ENCODE peak calls at places on chromosomes 1 and 21, in six cellular contexts. One of them, this sample, is unnamed.

GRCh38 chr1:150876111-150876434 is 326 bp downstream of the ARNT start:
- DNase-seq in dorsolateral prefrontal cortex: no peak
- DNase-seq in right lobe of liver: no peak
- DNase-seq in GM23338: peak
- DNase-seq in GM12864: peak
- DNase-seq in CD8-positive, alpha-beta T cell: no peak
- DNase-seq in this sample: no peak

GRCh38 chr21:34333150-34333739 is 30.6 kb upstream of the KCNE2 start:
- DNase-seq in dorsolateral prefrontal cortex: no peak
- DNase-seq in right lobe of liver: no peak
- DNase-seq in GM23338: no peak
- DNase-seq in GM12864: no peak
- DNase-seq in CD8-positive, alpha-beta T cell: no peak
- DNase-seq in this sample: no peak

GRCh38 chr1:207612762-207613161 is 32.2 kb upstream of the CR1L start:
- DNase-seq in dorsolateral prefrontal cortex: no peak
- DNase-seq in right lobe of liver: no peak
- DNase-seq in GM23338: peak
- DNase-seq in GM12864: no peak
- DNase-seq in CD8-positive, alpha-beta T cell: no peak
- DNase-seq in this sample: no peak

GRCh38 chr1:234862944-234863515 is 253.1 kb upstream of the IRF2BP2 start:
- DNase-seq in dorsolateral prefrontal cortex: peak
- DNase-seq in right lobe of liver: peak
- DNase-seq in GM23338: no peak
- DNase-seq in GM12864: no peak
- DNase-seq in CD8-positive, alpha-beta T cell: no peak
- DNase-seq in this sample: no peak

GRCh38 chr1:115729765-115730164 is 38.7 kb downstream of the CASQ2 start:
- DNase-seq in dorsolateral prefrontal cortex: no peak
- DNase-seq in right lobe of liver: no peak
- DNase-seq in GM23338: no peak
- DNase-seq in GM12864: peak
- DNase-seq in CD8-positive, alpha-beta T cell: no peak
- DNase-seq in this sample: no peak

GRCh38 chr1:207845109-207845508 is 65.8 kb downstream of the CD34 start:
- DNase-seq in dorsolateral prefrontal cortex: no peak
- DNase-seq in right lobe of liver: no peak
- DNase-seq in GM23338: no peak
- DNase-seq in GM12864: no peak
- DNase-seq in CD8-positive, alpha-beta T cell: no peak
- DNase-seq in this sample: no peak

GRCh38 chr21:25934130-25934529 is 199.4 kb downstream of the GABPA start:
- DNase-seq in dorsolateral prefrontal cortex: no peak
- DNase-seq in right lobe of liver: no peak
- DNase-seq in GM23338: no peak
- DNase-seq in GM12864: no peak
- DNase-seq in CD8-positive, alpha-beta T cell: no peak
- DNase-seq in this sample: no peak

GRCh38 chr1:2538376-2538775 is 8.3 kb upstream of the HES5 start:
- DNase-seq in dorsolateral prefrontal cortex: no peak
- DNase-seq in right lobe of liver: no peak
- DNase-seq in GM23338: no peak
- DNase-seq in GM12864: no peak
- DNase-seq in CD8-positive, alpha-beta T cell: no peak
- DNase-seq in this sample: no peak

GRCh38 chr1:203103201-203103600 is 17.4 kb upstream of the MYOG start:
- DNase-seq in dorsolateral prefrontal cortex: no peak
- DNase-seq in right lobe of liver: no peak
- DNase-seq in GM23338: no peak
- DNase-seq in GM12864: no peak
- DNase-seq in CD8-positive, alpha-beta T cell: no peak
- DNase-seq in this sample: no peak

GRCh38 chr1:243746736-243747135 is 103.3 kb downstream of the AKT3 start:
- DNase-seq in dorsolateral prefrontal cortex: no peak
- DNase-seq in right lobe of liver: no peak
- DNase-seq in GM23338: peak
- DNase-seq in GM12864: no peak
- DNase-seq in CD8-positive, alpha-beta T cell: no peak
- DNase-seq in this sample: no peak

GRCh38 chr1:7650801-7651200 is 120.3 kb upstream of the VAMP3 start:
- DNase-seq in dorsolateral prefrontal cortex: no peak
- DNase-seq in right lobe of liver: no peak
- DNase-seq in GM23338: peak
- DNase-seq in GM12864: no peak
- DNase-seq in CD8-positive, alpha-beta T cell: no peak
- DNase-seq in this sample: no peak

GRCh38 chr21:35026617-35027557 is 22.2 kb downstream of the RUNX1 start:
- DNase-seq in dorsolateral prefrontal cortex: peak
- DNase-seq in right lobe of liver: peak
- DNase-seq in GM23338: peak
- DNase-seq in GM12864: peak
- DNase-seq in CD8-positive, alpha-beta T cell: peak
- DNase-seq in this sample: no peak

GRCh38 chr1:205077158-205077933 is 6.9 kb downstream of the TMEM81 start:
- DNase-seq in dorsolateral prefrontal cortex: no peak
- DNase-seq in right lobe of liver: no peak
- DNase-seq in GM23338: no peak
- DNase-seq in GM12864: no peak
- DNase-seq in CD8-positive, alpha-beta T cell: no peak
- DNase-seq in this sample: no peak

GRCh38 chr1:155220566-155220965 is 12.1 kb downstream of the MTX1 start:
- DNase-seq in dorsolateral prefrontal cortex: no peak
- DNase-seq in right lobe of liver: no peak
- DNase-seq in GM23338: no peak
- DNase-seq in GM12864: no peak
- DNase-seq in CD8-positive, alpha-beta T cell: no peak
- DNase-seq in this sample: no peak

GRCh38 chr1:59699227-59699847 is 115.4 kb upstream of the HOOK1 start:
- DNase-seq in dorsolateral prefrontal cortex: no peak
- DNase-seq in right lobe of liver: no peak
- DNase-seq in GM23338: peak
- DNase-seq in GM12864: peak
- DNase-seq in CD8-positive, alpha-beta T cell: no peak
- DNase-seq in this sample: no peak

GRCh38 chr1:183477986-183478781 is 5.9 kb downstream of the SMG7 start:
- DNase-seq in dorsolateral prefrontal cortex: no peak
- DNase-seq in right lobe of liver: no peak
- DNase-seq in GM23338: no peak
- DNase-seq in GM12864: no peak
- DNase-seq in CD8-positive, alpha-beta T cell: no peak
- DNase-seq in this sample: no peak

GRCh38 chr1:47262787-47263413 is 30.9 kb upstream of the TAL1 start:
- DNase-seq in dorsolateral prefrontal cortex: no peak
- DNase-seq in right lobe of liver: peak
- DNase-seq in GM23338: peak
- DNase-seq in GM12864: peak
- DNase-seq in CD8-positive, alpha-beta T cell: no peak
- DNase-seq in this sample: no peak

GRCh38 chr1:19079541-19079940 is 123.1 kb upstream of the IFFO2 start:
- DNase-seq in dorsolateral prefrontal cortex: no peak
- DNase-seq in right lobe of liver: peak
- DNase-seq in GM23338: no peak
- DNase-seq in GM12864: no peak
- DNase-seq in CD8-positive, alpha-beta T cell: no peak
- DNase-seq in this sample: no peak

GRCh38 chr21:42534361-42534900 is 20.8 kb downstream of the SLC37A1 start:
- DNase-seq in dorsolateral prefrontal cortex: no peak
- DNase-seq in right lobe of liver: peak
- DNase-seq in GM23338: no peak
- DNase-seq in GM12864: no peak
- DNase-seq in CD8-positive, alpha-beta T cell: no peak
- DNase-seq in this sample: no peak

GRCh38 chr1:64980745-64981601 is 14.6 kb upstream of the JAK1 start:
- DNase-seq in dorsolateral prefrontal cortex: no peak
- DNase-seq in right lobe of liver: no peak
- DNase-seq in GM23338: no peak
- DNase-seq in GM12864: no peak
- DNase-seq in CD8-positive, alpha-beta T cell: no peak
- DNase-seq in this sample: no peak

GRCh38 chr1:74858136-74858535 is 125.2 kb downstream of the TYW3 start:
- DNase-seq in dorsolateral prefrontal cortex: no peak
- DNase-seq in right lobe of liver: no peak
- DNase-seq in GM23338: no peak
- DNase-seq in GM12864: peak
- DNase-seq in CD8-positive, alpha-beta T cell: no peak
- DNase-seq in this sample: no peak

GRCh38 chr21:36606983-36607325 is 92.0 kb upstream of the SIM2 start:
- DNase-seq in dorsolateral prefrontal cortex: no peak
- DNase-seq in right lobe of liver: no peak
- DNase-seq in GM23338: no peak
- DNase-seq in GM12864: no peak
- DNase-seq in CD8-positive, alpha-beta T cell: no peak
- DNase-seq in this sample: no peak

GRCh38 chr21:18350216-18350615 is 53.4 kb downstream of the TMPRSS15 start:
- DNase-seq in dorsolateral prefrontal cortex: no peak
- DNase-seq in right lobe of liver: no peak
- DNase-seq in GM23338: no peak
- DNase-seq in GM12864: no peak
- DNase-seq in CD8-positive, alpha-beta T cell: no peak
- DNase-seq in this sample: no peak

GRCh38 chr1:177023710-177024109 is 140.8 kb downstream of the ASTN1 start:
- DNase-seq in dorsolateral prefrontal cortex: no peak
- DNase-seq in right lobe of liver: no peak
- DNase-seq in GM23338: no peak
- DNase-seq in GM12864: no peak
- DNase-seq in CD8-positive, alpha-beta T cell: no peak
- DNase-seq in this sample: no peak

GRCh38 chr1:33986389-33987095 is 122.7 kb downstream of the HMGB4 start:
- DNase-seq in dorsolateral prefrontal cortex: no peak
- DNase-seq in right lobe of liver: no peak
- DNase-seq in GM23338: no peak
- DNase-seq in GM12864: no peak
- DNase-seq in CD8-positive, alpha-beta T cell: no peak
- DNase-seq in this sample: no peak

GRCh38 chr1:155048449-155049334 is 2.4 kb upstream of the ADAM15 start:
- DNase-seq in dorsolateral prefrontal cortex: no peak
- DNase-seq in right lobe of liver: peak
- DNase-seq in GM23338: no peak
- DNase-seq in GM12864: no peak
- DNase-seq in CD8-positive, alpha-beta T cell: no peak
- DNase-seq in this sample: no peak

GRCh38 chr1:39086386-39087108 is 60.4 kb downstream of the NDUFS5 start:
- DNase-seq in dorsolateral prefrontal cortex: peak
- DNase-seq in right lobe of liver: no peak
- DNase-seq in GM23338: no peak
- DNase-seq in GM12864: no peak
- DNase-seq in CD8-positive, alpha-beta T cell: no peak
- DNase-seq in this sample: no peak

GRCh38 chr1:6587261-6588005 is 7.6 kb downstream of the ZBTB48 start:
- DNase-seq in dorsolateral prefrontal cortex: peak
- DNase-seq in right lobe of liver: peak
- DNase-seq in GM23338: no peak
- DNase-seq in GM12864: no peak
- DNase-seq in CD8-positive, alpha-beta T cell: no peak
- DNase-seq in this sample: no peak

GRCh38 chr1:25517476-25518394 is 25.7 kb upstream of the LDLRAP1 start:
- DNase-seq in dorsolateral prefrontal cortex: peak
- DNase-seq in right lobe of liver: no peak
- DNase-seq in GM23338: peak
- DNase-seq in GM12864: no peak
- DNase-seq in CD8-positive, alpha-beta T cell: no peak
- DNase-seq in this sample: no peak

GRCh38 chr1:51568231-51568935 is 48.5 kb upstream of the OSBPL9 start:
- DNase-seq in dorsolateral prefrontal cortex: no peak
- DNase-seq in right lobe of liver: no peak
- DNase-seq in GM23338: no peak
- DNase-seq in GM12864: no peak
- DNase-seq in CD8-positive, alpha-beta T cell: no peak
- DNase-seq in this sample: no peak

GRCh38 chr1:219171192-219171935 is 2.3 kb upstream of the LYPLAL1 start:
- DNase-seq in dorsolateral prefrontal cortex: no peak
- DNase-seq in right lobe of liver: peak
- DNase-seq in GM23338: no peak
- DNase-seq in GM12864: no peak
- DNase-seq in CD8-positive, alpha-beta T cell: no peak
- DNase-seq in this sample: no peak

GRCh38 chr1:226886142-226886901 is 15.9 kb downstream of the PSEN2 start:
- DNase-seq in dorsolateral prefrontal cortex: no peak
- DNase-seq in right lobe of liver: no peak
- DNase-seq in GM23338: no peak
- DNase-seq in GM12864: no peak
- DNase-seq in CD8-positive, alpha-beta T cell: no peak
- DNase-seq in this sample: no peak
- TF ChIP-seq CTCF in dorsolateral prefrontal cortex: no peak
- TF ChIP-seq CTCF in right lobe of liver: no peak
- TF ChIP-seq CTCF in GM23338: no peak
- TF ChIP-seq CTCF in GM12864: no peak
- TF ChIP-seq CTCF in CD8-positive, alpha-beta T cell: no peak
- TF ChIP-seq CTCF in this sample: no peak

GRCh38 chr1:228165372-228166169 is at the start of gene IBA57:
- DNase-seq in dorsolateral prefrontal cortex: peak
- DNase-seq in right lobe of liver: peak
- DNase-seq in GM23338: peak
- DNase-seq in GM12864: peak
- DNase-seq in CD8-positive, alpha-beta T cell: peak
- DNase-seq in this sample: peak
- TF ChIP-seq CTCF in dorsolateral prefrontal cortex: peak
- TF ChIP-seq CTCF in right lobe of liver: peak
- TF ChIP-seq CTCF in GM23338: peak
- TF ChIP-seq CTCF in GM12864: peak
- TF ChIP-seq CTCF in CD8-positive, alpha-beta T cell: peak
- TF ChIP-seq CTCF in this sample: peak

GRCh38 chr1:32883338-32883737 is 3.0 kb upstream of the HPCA start:
- DNase-seq in dorsolateral prefrontal cortex: no peak
- DNase-seq in right lobe of liver: no peak
- DNase-seq in GM23338: no peak
- DNase-seq in GM12864: no peak
- DNase-seq in CD8-positive, alpha-beta T cell: no peak
- DNase-seq in this sample: no peak
- TF ChIP-seq CTCF in dorsolateral prefrontal cortex: no peak
- TF ChIP-seq CTCF in right lobe of liver: no peak
- TF ChIP-seq CTCF in GM23338: no peak
- TF ChIP-seq CTCF in GM12864: no peak
- TF ChIP-seq CTCF in CD8-positive, alpha-beta T cell: no peak
- TF ChIP-seq CTCF in this sample: no peak

GRCh38 chr1:161200992-161201827 is 957 bp upstream of the NDUFS2 start:
- DNase-seq in dorsolateral prefrontal cortex: peak
- DNase-seq in right lobe of liver: no peak
- DNase-seq in GM23338: peak
- DNase-seq in GM12864: no peak
- DNase-seq in CD8-positive, alpha-beta T cell: no peak
- DNase-seq in this sample: no peak

GRCh38 chr1:161198877-161199431 is at the start of gene ADAMTS4:
- DNase-seq in dorsolateral prefrontal cortex: peak
- DNase-seq in right lobe of liver: no peak
- DNase-seq in GM23338: peak
- DNase-seq in GM12864: no peak
- DNase-seq in CD8-positive, alpha-beta T cell: no peak
- DNase-seq in this sample: no peak

GRCh38 chr1:161199506-161200119 is 759 bp upstream of the ADAMTS4 start:
- DNase-seq in dorsolateral prefrontal cortex: no peak
- DNase-seq in right lobe of liver: no peak
- DNase-seq in GM23338: peak
- DNase-seq in GM12864: no peak
- DNase-seq in CD8-positive, alpha-beta T cell: no peak
- DNase-seq in this sample: no peak

GRCh38 chr1:161200421-161200991 is 1.7 kb upstream of the ADAMTS4 start:
- DNase-seq in dorsolateral prefrontal cortex: peak
- DNase-seq in right lobe of liver: no peak
- DNase-seq in GM23338: peak
- DNase-seq in GM12864: no peak
- DNase-seq in CD8-positive, alpha-beta T cell: no peak
- DNase-seq in this sample: no peak

GRCh38 chr1:161201828-161202712 is at the start of gene NDUFS2:
- DNase-seq in dorsolateral prefrontal cortex: peak
- DNase-seq in right lobe of liver: peak
- DNase-seq in GM23338: peak
- DNase-seq in GM12864: peak
- DNase-seq in CD8-positive, alpha-beta T cell: peak
- DNase-seq in this sample: peak
- TF ChIP-seq CTCF in dorsolateral prefrontal cortex: peak
- TF ChIP-seq CTCF in right lobe of liver: no peak
- TF ChIP-seq CTCF in GM23338: peak
- TF ChIP-seq CTCF in GM12864: peak
- TF ChIP-seq CTCF in CD8-positive, alpha-beta T cell: no peak
- TF ChIP-seq CTCF in this sample: peak